ENCODE peak calls at places on chromosomes 4 and X, in ten cellular contexts. X, T, P, K, A, H, J, O, C and Y are unnamed samples. For H3K9me3 and H3K4me1, the result is how much of the 10 kb centered on the place peaks cover.

GRCh38 chr4:137531951-137532868 is at the start of gene PCDH18:
- DNase-seq in X (peak), T (peak), P (peak), K (peak), A (peak), H (peak), J (peak), O (peak), C (peak), Y (peak)

GRCh38 chrX:10221651-10222050 is 64.9 kb downstream of the CLCN4 start:
- DNase-seq in X (no peak), T (no peak), P (no peak), K (no peak), A (no peak), H (no peak), J (no peak), O (no peak), C (no peak), Y (no peak)

GRCh38 chr4:113159901-113160545 is 110.6 kb downstream of the ANK2 start:
- DNase-seq in X (no peak), T (no peak), P (no peak), K (no peak), A (no peak), H (no peak), J (no peak), O (no peak), C (no peak), Y (no peak)

GRCh38 chrX:108304210-108304609 is 134.0 kb downstream of the COL4A6 start:
- DNase-seq in X (peak), T (no peak), P (peak), K (peak), A (no peak), H (peak), J (no peak), O (no peak), C (no peak), Y (peak)

GRCh38 chrX:118634336-118634735 is 93.1 kb upstream of the IL13RA1 start:
- DNase-seq in X (no peak), T (no peak), P (no peak), K (no peak), A (no peak), H (no peak), J (no peak), O (no peak), C (no peak), Y (no peak)

GRCh38 chr4:129323630-129324029 is 227.7 kb downstream of the C4orf33 start:
- DNase-seq in X (peak), T (no peak), P (no peak), K (no peak), A (no peak), H (no peak), J (no peak), O (no peak), C (no peak), Y (no peak)

GRCh38 chr4:112288455-112288854 is 2.8 kb upstream of the TIFA start:
- DNase-seq in X (no peak), T (no peak), P (no peak), K (no peak), A (no peak), H (no peak), J (no peak), O (no peak), C (no peak), Y (no peak)

GRCh38 chr4:17758459-17758858 is 23.0 kb downstream of the FAM184B start:
- DNase-seq in X (peak), T (no peak), P (no peak), K (no peak), A (no peak), H (no peak), J (no peak), O (no peak), C (no peak), Y (no peak)

GRCh38 chrX:130402211-130402684 is 461 bp downstream of the RBMX2 start:
- DNase-seq in X (no peak), T (no peak), P (no peak), K (no peak), A (no peak), H (no peak), J (no peak), O (no peak), C (no peak), Y (no peak)

GRCh38 chr4:144564358-144564757 is 81.6 kb upstream of the HHIP start:
- DNase-seq in X (no peak), T (no peak), P (peak), K (peak), A (no peak), H (no peak), J (no peak), O (no peak), C (no peak), Y (no peak)

DNA sequence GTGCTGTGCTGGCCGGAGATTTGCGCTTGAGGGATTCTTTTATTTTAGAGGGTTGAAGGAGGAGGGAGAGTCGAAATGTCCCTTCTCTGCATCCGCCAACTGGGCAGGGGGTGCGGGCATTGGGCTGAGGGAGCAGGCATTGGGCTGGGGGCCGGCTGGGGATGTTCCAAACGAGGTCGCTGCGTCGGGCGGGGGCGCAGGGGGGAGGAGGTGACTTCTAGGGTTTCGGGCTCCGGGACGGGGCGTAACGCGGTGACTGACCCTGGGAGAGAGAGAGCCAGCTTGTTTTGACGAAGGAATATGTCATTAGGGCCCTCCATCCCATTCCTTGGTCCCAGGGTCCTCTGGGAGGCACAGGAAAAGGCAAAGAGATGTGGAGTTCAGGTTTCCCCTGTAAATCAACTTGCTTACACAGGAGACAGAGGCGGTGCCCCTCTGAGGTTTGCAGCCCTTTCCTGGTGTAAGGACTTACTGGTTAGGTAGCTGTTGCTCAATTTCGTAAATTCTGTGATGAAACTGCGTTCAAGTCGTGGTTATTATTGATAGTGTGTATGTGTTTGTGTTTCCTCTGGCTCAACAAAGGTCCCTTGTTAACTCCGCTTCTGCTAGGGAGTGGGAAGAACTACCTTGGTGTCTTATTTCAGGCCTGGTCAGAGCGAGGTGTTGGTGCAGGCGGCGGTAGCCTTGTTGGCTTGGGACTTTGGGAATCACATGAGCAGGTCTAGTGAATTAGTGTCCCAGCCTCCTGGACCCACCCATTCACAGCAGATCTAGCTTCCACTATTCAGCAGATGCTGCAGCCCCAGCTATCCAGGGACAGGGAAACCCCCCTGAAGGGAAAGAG is 716 bp downstream of the FHIP1A start:
- DNase-seq in X (peak), T (no peak), P (no peak), K (no peak), A (no peak), H (peak), J (no peak), O (peak), C (peak), Y (no peak)
- H3K4me3 ChIP-seq in X (peak), T (peak), P (peak), K (peak), A (peak), H (peak), J (peak), O (peak), C (peak), Y (peak)

GRCh38 chr4:304987-305680 is at the start of gene ZNF732:
- DNase-seq in X (no peak), T (no peak), P (peak), K (peak), A (peak), H (peak), J (peak), O (peak), C (peak), Y (no peak)
- H3K9me3 ChIP-seq in X (under half), T (under half), P (under half), K (under half), A (under half), H (under half), J (under half), O (under half), C (under half), Y (under half)

GRCh38 chr4:6275351-6275750 is 5.7 kb downstream of the WFS1 start:
- DNase-seq in X (no peak), T (no peak), P (no peak), K (no peak), A (no peak), H (no peak), J (no peak), O (no peak), C (no peak), Y (no peak)
- H3K4me1 ChIP-seq in X (under half), T (half or more), P (under half), K (under half), A (under half), H (under half), J (under half), O (half or more), C (under half), Y (under half)

GRCh38 chr4:24392613-24393012 is 191.7 kb downstream of the DHX15 start:
- DNase-seq in X (no peak), T (no peak), P (no peak), K (no peak), A (no peak), H (no peak), J (no peak), O (no peak), C (no peak), Y (no peak)
- H3K4me3 ChIP-seq in X (no peak), T (no peak), P (no peak), K (no peak), A (no peak), H (no peak), J (no peak), O (no peak), C (no peak), Y (no peak)

GRCh38 chrX:37077646-37078433 is 69.7 kb downstream of the FAM47C start:
- DNase-seq in X (no peak), T (no peak), P (no peak), K (no peak), A (no peak), H (no peak), J (no peak), O (peak), C (no peak), Y (no peak)

GRCh38 chrX:37075892-37076595 is 67.9 kb downstream of the FAM47C start:
- DNase-seq in X (no peak), T (no peak), P (no peak), K (no peak), A (no peak), H (no peak), J (no peak), O (no peak), C (no peak), Y (no peak)

GRCh38 chrX:37076983-37077382 is 68.8 kb downstream of the FAM47C start:
- DNase-seq in X (no peak), T (no peak), P (no peak), K (no peak), A (no peak), H (no peak), J (no peak), O (no peak), C (no peak), Y (no peak)

DNA sequence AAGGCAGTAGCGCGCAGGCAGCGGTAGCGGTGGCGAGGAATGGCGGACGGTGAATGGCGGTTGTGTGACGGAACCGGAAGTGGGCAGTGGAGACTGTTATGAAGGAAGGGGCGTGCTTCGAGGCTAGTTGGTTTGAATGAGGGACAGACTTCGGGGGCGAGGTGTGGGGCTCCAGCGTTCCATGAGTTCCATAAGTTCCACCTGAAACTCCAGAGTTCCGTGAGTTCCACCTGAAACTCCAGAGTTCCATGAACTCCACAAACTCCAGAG is 70.2 kb downstream of the FAM47C start:
- DNase-seq in X (no peak), T (no peak), P (no peak), K (no peak), A (no peak), H (no peak), J (no peak), O (no peak), C (no peak), Y (no peak)
- H3K9me3 ChIP-seq in X (under half), T (under half), P (under half), K (under half), A (under half), H (under half), J (under half), O (under half), C (under half), Y (under half)